ENCODE peak calls at places on chromosomes 13 and 19, in five cellular contexts. U is fibroblast of mammary gland, L is type B pancreatic cell, X is lower leg skin, F is pancreas. C is an unnamed sample.

GRCh38 chr19:23996549-23996948 is 81.9 kb downstream of the ZNF726 start:
- DNase-seq in F (no peak), U (peak), X (no peak), L (no peak), C (no peak)

GRCh38 chr19:51161266-51161665 is 19.2 kb downstream of the SIGLEC7 start:
- DNase-seq in F (no peak), X (no peak), U (no peak), L (no peak), C (no peak)

GRCh38 chr19:21134934-21135366 is 6.9 kb upstream of the ZNF431 start:
- DNase-seq in F (no peak), L (no peak), U (no peak), X (no peak), C (no peak)

GRCh38 chr13:112743451-112744305 is 53.8 kb downstream of the ATP11A start:
- DNase-seq in U (no peak), F (no peak), X (no peak), L (no peak), C (no peak)

GRCh38 chr19:44455100-44455499 is 6.8 kb upstream of the ZNF229 start:
- DNase-seq in F (no peak), U (no peak), X (no peak), L (no peak), C (no peak)

GRCh38 chr13:110290811-110291210 is 16.1 kb downstream of the COL4A1 start:
- DNase-seq in X (no peak), L (no peak), U (no peak), F (no peak), C (no peak)

GRCh38 chr13:94157705-94158218 is 321.7 kb downstream of the DCT start:
- DNase-seq in X (peak), L (no peak), U (peak), F (no peak), C (no peak)

GRCh38 chr13:111255228-111255790 is 65.1 kb upstream of the TEX29 start:
- DNase-seq in U (no peak), X (no peak), L (no peak), F (no peak), C (no peak)

GRCh38 chr13:113520571-113520970 is 30.1 kb upstream of the DCUN1D2 start:
- DNase-seq in L (no peak), U (no peak), F (no peak), X (no peak), C (no peak)

GRCh38 chr13:109151696-109152095 is 522.3 kb downstream of the MYO16 start:
- DNase-seq in U (no peak), L (no peak), F (no peak), X (no peak), C (no peak)

GRCh38 chr19:30851646-30852045 is 479.5 kb downstream of the ZNF536 start:
- DNase-seq in F (no peak), X (no peak), U (no peak), L (no peak), C (no peak)

GRCh38 chr13:23321534-23322241 is 111.8 kb downstream of the SACS start:
- DNase-seq in L (no peak), U (peak), F (peak), X (peak), C (peak)

GRCh38 chr13:113903361-113903760 is 39.5 kb upstream of the GAS6 start:
- DNase-seq in X (peak), F (no peak), L (peak), U (no peak), C (peak)

GRCh38 chr19:58107778-58108545 is 9.9 kb upstream of the ZSCAN18 start:
- DNase-seq in F (no peak), X (no peak), L (no peak), U (no peak), C (no peak)

GRCh38 chr13:65719831-65720230 is 1510.3 kb downstream of the PCDH9 start:
- DNase-seq in L (no peak), U (no peak), X (no peak), F (no peak), C (no peak)

GRCh38 chr13:19150226-19150625 is 31.4 kb downstream of the TUBA3C start:
- DNase-seq in X (no peak), L (no peak), F (no peak), U (no peak), C (no peak)

DNA sequence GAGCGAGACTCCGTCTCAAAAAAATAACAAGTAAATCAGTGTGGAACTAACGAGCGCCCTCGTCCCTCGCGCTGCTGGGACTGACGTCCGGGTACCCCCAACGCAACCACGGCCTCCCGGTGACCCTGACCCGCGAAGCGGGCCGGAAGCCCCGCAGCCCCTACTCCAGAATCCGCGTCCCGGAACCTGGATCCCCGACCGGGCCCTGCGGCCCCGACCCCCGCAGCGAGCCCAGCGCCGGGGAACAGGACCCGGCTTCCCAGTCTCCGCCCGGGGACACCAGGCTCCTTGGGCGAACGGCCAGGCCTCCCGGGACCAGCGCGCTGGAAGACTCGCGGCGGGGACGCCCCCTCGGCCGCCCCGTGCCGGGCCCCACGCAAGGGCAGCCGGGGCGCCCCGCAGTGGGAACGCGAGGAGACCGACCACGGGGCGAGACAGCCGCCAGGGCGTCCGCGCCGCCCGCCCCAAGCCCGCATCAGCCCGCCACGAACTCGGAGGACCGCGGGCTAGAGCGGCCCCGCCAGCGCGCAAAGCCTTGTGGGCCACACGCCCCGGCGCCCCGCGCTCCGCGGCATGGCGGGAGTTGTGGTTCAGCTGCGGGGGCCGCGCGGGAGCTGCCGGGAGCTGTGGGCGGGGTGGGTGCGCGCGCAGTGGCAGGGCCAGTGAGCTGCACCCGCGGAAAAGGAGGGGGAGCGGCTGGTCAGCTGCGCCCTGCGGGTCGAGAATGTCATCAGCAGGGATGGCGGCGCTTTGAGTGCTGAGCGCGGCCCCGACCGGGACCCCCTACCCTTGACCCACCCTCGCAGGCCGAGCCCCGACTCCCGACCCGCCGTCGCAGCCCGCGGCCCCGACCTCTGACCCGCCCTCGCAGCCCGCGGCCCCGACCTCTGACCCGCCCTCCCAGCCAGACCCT is 7.5 kb upstream of the MADCAM1 start:
- DNase-seq in L (peak), X (peak), F (peak), U (peak), C (peak)
- TF ChIP-seq CTCF in L (peak), X (no peak), F (no peak), U (no peak), C (peak)

GRCh38 chr19:19406878-19407639 is 1.6 kb downstream of the GATAD2A start:
- DNase-seq in U (peak), L (no peak), F (peak), X (no peak), C (peak)
- TF ChIP-seq CTCF in U (peak), L (peak), F (no peak), X (no peak), C (peak)

DNA sequence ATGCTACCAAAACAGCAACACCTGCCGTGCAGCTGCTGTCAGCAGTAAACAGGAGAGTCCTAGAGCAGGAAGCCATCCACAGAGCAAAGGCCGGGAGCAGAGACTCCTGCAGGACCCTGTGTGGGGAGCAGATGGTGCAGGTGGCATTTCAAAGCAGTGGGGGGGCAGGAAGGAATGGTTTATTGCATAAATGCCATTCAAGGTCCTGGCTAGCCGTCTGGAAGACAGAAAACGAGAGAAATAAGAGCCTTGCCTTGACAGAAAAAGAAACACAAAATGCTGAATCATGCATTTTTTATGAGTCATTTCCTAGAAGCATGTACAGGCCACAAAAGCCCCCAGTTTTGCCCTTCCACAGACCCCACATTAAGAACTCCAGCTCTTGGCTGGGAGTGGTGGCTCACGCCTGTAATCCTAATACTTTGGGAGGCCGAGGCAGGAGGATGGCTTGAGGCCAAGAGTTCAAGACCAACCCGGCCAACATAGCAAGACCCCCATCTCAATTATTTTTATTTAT is 5.4 kb downstream of the RSPH6A start:
- DNase-seq in F (no peak), U (peak), X (no peak), L (no peak), C (peak)
- TF ChIP-seq CTCF in F (no peak), U (no peak), X (no peak), L (no peak), C (no peak)

GRCh38 chr13:50123862-50124535 is 108.8 kb downstream of the KCNRG start:
- DNase-seq in L (no peak), F (peak), U (peak), X (peak), C (peak)
- TF ChIP-seq CTCF in L (no peak), F (no peak), U (no peak), X (no peak), C (peak)

C was measured in HFFc6.